ENCODE peak calls at places on chromosomes 5 and 9, in seven cellular contexts. S is neuronal stem cell, P is IMR-90, A is mesenchymal stem cell, O is H9, B is mesendoderm, N is trophoblast cell. F is an unnamed sample.

GRCh38 chr9:130112244-130113151 is 58.8 kb downstream of the GPR107 start:
- DNase-seq in S (no peak), P (peak), A (no peak), O (no peak), B (no peak), N (no peak), F (no peak)

GRCh38 chr5:146338774-146339714 is at the start of gene POU4F3:
- DNase-seq in S (no peak), P (no peak), A (no peak), O (peak), B (peak), N (no peak), F (peak)

GRCh38 chr9:81833563-81834345 is 94.5 kb upstream of the SPATA31D4 start:
- DNase-seq in S (no peak), P (peak), A (peak), O (no peak), B (no peak), N (no peak), F (no peak)

GRCh38 chr5:173762045-173762444 is 126.1 kb upstream of the CPEB4 start:
- DNase-seq in S (no peak), P (no peak), A (no peak), O (no peak), B (no peak), N (peak), F (no peak)

GRCh38 chr5:142426676-142427364 is 102.0 kb upstream of the SPRY4 start:
- DNase-seq in S (no peak), P (no peak), A (peak), O (no peak), B (no peak), N (no peak), F (no peak)

GRCh38 chr5:100761192-100761591 is 141.9 kb downstream of the ST8SIA4 start:
- DNase-seq in S (no peak), P (peak), A (no peak), O (no peak), B (no peak), N (no peak), F (no peak)

GRCh38 chr5:17228833-17229291 is 11.4 kb downstream of the BASP1 start:
- DNase-seq in S (no peak), P (peak), A (peak), O (no peak), B (no peak), N (peak), F (no peak)

GRCh38 chr9:124257865-124258764 is at the start of gene NEK6:
- DNase-seq in S (no peak), P (peak), A (peak), O (no peak), B (no peak), N (peak), F (no peak)

GRCh38 chr9:126430124-126430523 is 103.5 kb downstream of the MVB12B start:
- DNase-seq in S (no peak), P (no peak), A (no peak), O (peak), B (no peak), N (no peak), F (no peak)

GRCh38 chr5:6767481-6768063 is 54.3 kb downstream of the TENT4A start:
- DNase-seq in S (no peak), P (no peak), A (no peak), O (no peak), B (no peak), N (peak), F (no peak)

GRCh38 chr9:131951155-131951554 is 128.5 kb downstream of the MED27 start:
- DNase-seq in S (no peak), P (no peak), A (no peak), O (no peak), B (no peak), N (no peak), F (no peak)

GRCh38 chr5:17143335-17143734 is 74.1 kb upstream of the BASP1 start:
- DNase-seq in S (no peak), P (peak), A (peak), O (no peak), B (no peak), N (peak), F (no peak)

GRCh38 chr5:142600611-142601360 is 85.1 kb downstream of the FGF1 start:
- DNase-seq in S (no peak), P (peak), A (peak), O (no peak), B (no peak), N (peak), F (no peak)

GRCh38 chr5:173268750-173269580 is 34.0 kb upstream of the NKX2-5 start:
- DNase-seq in S (no peak), P (no peak), A (no peak), O (no peak), B (no peak), N (no peak), F (no peak)

GRCh38 chr5:148979104-148979723 is 83.6 kb downstream of the SH3TC2 start:
- DNase-seq in S (no peak), P (no peak), A (no peak), O (no peak), B (no peak), N (peak), F (no peak)

GRCh38 chr9:110015759-110016158 is 192.2 kb downstream of the C9orf152 start:
- DNase-seq in S (no peak), P (peak), A (peak), O (no peak), B (peak), N (peak), F (no peak)

GRCh38 chr9:105535920-105536668 is 21.8 kb upstream of the FKTN start:
- DNase-seq in S (no peak), P (no peak), A (no peak), O (no peak), B (no peak), N (no peak), F (no peak)

GRCh38 chr9:76373173-76373771 is 21.0 kb downstream of the RFK start:
- DNase-seq in S (no peak), P (peak), A (peak), O (no peak), B (no peak), N (peak), F (no peak)

GRCh38 chr9:131618785-131619184 is 73.5 kb downstream of the PRRT1B start:
- DNase-seq in S (no peak), P (no peak), A (no peak), O (no peak), B (no peak), N (no peak), F (no peak)

GRCh38 chr9:90964101-90965020 is 162.7 kb downstream of the SYK start:
- DNase-seq in S (no peak), P (no peak), A (peak), O (peak), B (peak), N (peak), F (no peak)

GRCh38 chr5:87770601-87771121 is 357.9 kb upstream of the CCNH start:
- DNase-seq in S (no peak), P (no peak), A (no peak), O (peak), B (peak), N (no peak), F (no peak)

GRCh38 chr9:80554856-80555255 is 983.1 kb downstream of the TLE4 start:
- DNase-seq in S (peak), P (no peak), A (no peak), O (no peak), B (no peak), N (no peak), F (no peak)

GRCh38 chr5:127330116-127330515 is 39.5 kb downstream of the MEGF10 start:
- DNase-seq in S (no peak), P (no peak), A (no peak), O (no peak), B (no peak), N (no peak), F (no peak)

GRCh38 chr9:33473216-33473615 is 508 bp downstream of the NOL6 start:
- DNase-seq in S (no peak), P (no peak), A (no peak), O (no peak), B (no peak), N (peak), F (no peak)

GRCh38 chr9:34562136-34562745 is 27.3 kb downstream of the CNTFR start:
- DNase-seq in S (no peak), P (no peak), A (no peak), O (no peak), B (no peak), N (no peak), F (no peak)

GRCh38 chr9:26527931-26528330 is 364.7 kb downstream of the CAAP1 start:
- DNase-seq in S (no peak), P (no peak), A (no peak), O (no peak), B (no peak), N (no peak), F (no peak)

GRCh38 chr9:124593080-124594058 is 86.2 kb upstream of the NR5A1 start:
- DNase-seq in S (peak), P (peak), A (peak), O (peak), B (peak), N (no peak), F (peak)

GRCh38 chr5:32202394-32202793 is 28.3 kb upstream of the GOLPH3 start:
- DNase-seq in S (no peak), P (peak), A (no peak), O (no peak), B (no peak), N (no peak), F (no peak)

GRCh38 chr5:88769165-88769564 is 113.8 kb downstream of the MEF2C start:
- DNase-seq in S (no peak), P (peak), A (no peak), O (no peak), B (no peak), N (no peak), F (no peak)

DNA sequence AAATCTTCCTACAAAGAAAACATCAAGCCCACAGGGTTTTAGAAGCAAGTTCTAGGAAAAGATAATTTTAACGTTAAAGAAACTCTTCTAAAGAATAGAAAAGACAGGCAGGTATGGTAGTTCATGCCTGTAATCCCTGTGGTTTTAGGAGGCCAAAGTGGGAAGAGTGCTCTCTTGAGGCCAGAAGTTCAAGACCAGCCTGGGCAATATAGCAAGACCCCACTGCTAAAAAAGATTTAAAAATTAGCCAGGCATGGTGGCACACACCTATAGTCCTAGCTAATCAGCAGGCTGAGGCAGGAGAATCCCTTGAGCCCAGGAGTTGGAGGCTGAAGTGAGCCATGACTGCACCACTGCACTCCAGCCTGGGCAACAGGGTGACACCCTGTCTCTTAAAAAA is 193.3 kb downstream of the MLLT3 start:
- DNase-seq in S (no peak), P (no peak), A (no peak), O (no peak), B (no peak), N (no peak), F (no peak)
- H3K18ac ChIP-seq in S (no peak), P (no peak), A (no peak), O (no peak), B (no peak), N (no peak), F (no peak)

GRCh38 chr9:101480386-101480785 is 44.8 kb upstream of the ALDOB start:
- DNase-seq in S (no peak), P (no peak), A (no peak), O (no peak), B (no peak), N (no peak), F (no peak)
- H3K18ac ChIP-seq in S (no peak), P (no peak), A (no peak), O (no peak), B (no peak), N (no peak), F (no peak)

GRCh38 chr5:68068204-68068603 is 147.4 kb upstream of the PIK3R1 start:
- DNase-seq in S (no peak), P (peak), A (peak), O (no peak), B (no peak), N (peak), F (no peak)

GRCh38 chr5:68074048-68074632 is 141.4 kb upstream of the PIK3R1 start:
- DNase-seq in S (no peak), P (no peak), A (peak), O (no peak), B (no peak), N (no peak), F (no peak)

GRCh38 chr5:68071731-68072130 is 143.8 kb upstream of the PIK3R1 start:
- DNase-seq in S (no peak), P (no peak), A (peak), O (no peak), B (no peak), N (peak), F (no peak)

GRCh38 chr5:68070641-68071191 is 144.8 kb upstream of the PIK3R1 start:
- DNase-seq in S (no peak), P (no peak), A (no peak), O (no peak), B (no peak), N (no peak), F (no peak)

GRCh38 chr5:68071243-68071642 is 144.3 kb upstream of the PIK3R1 start:
- DNase-seq in S (no peak), P (no peak), A (no peak), O (no peak), B (no peak), N (no peak), F (no peak)
- H3K18ac ChIP-seq in S (no peak), P (no peak), A (no peak), O (no peak), B (no peak), N (no peak), F (no peak)

GRCh38 chr5:60493372-60493771 is 206.6 kb downstream of the DEPDC1B start:
- DNase-seq in S (no peak), P (no peak), A (no peak), O (no peak), B (no peak), N (no peak), F (no peak)
- H3K18ac ChIP-seq in S (no peak), P (no peak), A (no peak), O (no peak), B (no peak), N (no peak), F (no peak)

F was measured in H1.